ENCODE peak calls at places on chromosomes 16 and 17, in six cellular contexts. H is neuronal stem cell, C is H9, J is mesendoderm, X is IMR-90, K is H1. I is an unnamed sample.
A peak's percentile ranks its signal among the peaks of the same experiment; 100 is the strongest.

GRCh38 chr17:49455226-49455968 is 39.7 kb upstream of the NGFR start:
- DNase-seq in H (no peak), J (no peak), X (no peak), C (no peak), K (no peak), I (no peak)

GRCh38 chr17:45702666-45703266 is 81.4 kb upstream of the CRHR1 start:
- DNase-seq in X (peak; percentile 23), J (peak; percentile 52), C (no peak), K (no peak), H (peak; percentile 60), I (peak; percentile 29)

GRCh38 chr16:23294260-23294659 is 7.8 kb upstream of the SCNN1B start:
- DNase-seq in H (no peak), C (no peak), X (no peak), J (no peak), K (no peak), I (no peak)

GRCh38 chr17:17840751-17841591 is 4.2 kb upstream of the SREBF1 start:
- DNase-seq in K (no peak), J (peak; percentile 62), X (peak; percentile 54), H (no peak), C (peak; percentile 39), I (peak; percentile 80)

GRCh38 chr17:34076743-34077631 is 178.1 kb upstream of the CCL2 start:
- DNase-seq in C (no peak), J (no peak), X (no peak), K (no peak), H (no peak), I (no peak)

GRCh38 chr17:55632236-55632635 is 90.4 kb downstream of the TMEM100 start:
- DNase-seq in K (no peak), H (no peak), C (no peak), J (no peak), X (no peak), I (no peak)

GRCh38 chr17:43949777-43950176 is 4.0 kb downstream of the PYY start:
- DNase-seq in H (no peak), K (no peak), C (no peak), X (no peak), J (no peak), I (no peak)

GRCh38 chr17:18976201-18976600 is 24.2 kb downstream of the SLC5A10 start:
- DNase-seq in H (no peak), C (no peak), X (no peak), K (no peak), J (no peak), I (no peak)

GRCh38 chr16:9297437-9298113 is 206.1 kb downstream of the HAPSTR1 start:
- DNase-seq in K (peak; percentile 77), H (no peak), X (no peak), C (peak; percentile 62), J (peak; percentile 70), I (no peak)

GRCh38 chr17:28481081-28481571 is 7.7 kb downstream of the SLC13A2 start:
- DNase-seq in C (no peak), K (no peak), X (no peak), J (no peak), H (no peak), I (no peak)

GRCh38 chr16:17518441-17518840 is 47.7 kb upstream of the XYLT1 start:
- DNase-seq in X (peak; percentile 77), K (no peak), H (no peak), C (no peak), J (no peak), I (no peak)

GRCh38 chr16:7333326-7333725 is 681 bp downstream of the RBFOX1 start:
- DNase-seq in X (no peak), C (no peak), H (no peak), J (no peak), K (no peak), I (no peak)

GRCh38 chr17:74334393-74335039 is 8.5 kb downstream of the KIF19 start:
- DNase-seq in J (peak; percentile 51), K (no peak), X (no peak), H (no peak), C (no peak), I (no peak)

GRCh38 chr17:54956802-54957201 is 11.7 kb downstream of the COX11 start:
- DNase-seq in H (no peak), C (no peak), X (no peak), J (peak; percentile 73), K (no peak), I (no peak)

GRCh38 chr16:57743886-57744645 is 8.5 kb downstream of the KATNB1 start:
- DNase-seq in H (no peak), K (no peak), J (no peak), X (no peak), C (peak; percentile 27), I (no peak)

GRCh38 chr17:82281076-82281475 is 7.6 kb upstream of the CSNK1D start:
- DNase-seq in J (no peak), C (no peak), X (no peak), K (no peak), H (no peak), I (no peak)

GRCh38 chr17:6868579-6868978 is 37.0 kb upstream of the TEKT1 start:
- DNase-seq in K (no peak), H (no peak), X (no peak), J (peak; percentile 51), C (no peak), I (no peak)

GRCh38 chr17:35241520-35241919 is 1.4 kb upstream of the SLFN5 start:
- DNase-seq in X (no peak), J (peak; percentile 10), H (no peak), K (no peak), C (peak; percentile 36), I (no peak)

GRCh38 chr16:89490386-89491237 is at the start of gene ANKRD11:
- DNase-seq in H (peak; percentile 99), C (peak; percentile 100), K (peak; percentile 97), X (peak; percentile 100), J (peak; percentile 100), I (peak; percentile 100)
- H2BK5ac ChIP-seq in H (peak within 1 kb of the TSS; percentile 90), C (no peak within 1 kb of the TSS), K (peak within 1 kb of the TSS; percentile 57), X (peak within 1 kb of the TSS; percentile 80), J (no peak within 1 kb of the TSS), I (peak within 1 kb of the TSS; percentile 85)

DNA sequence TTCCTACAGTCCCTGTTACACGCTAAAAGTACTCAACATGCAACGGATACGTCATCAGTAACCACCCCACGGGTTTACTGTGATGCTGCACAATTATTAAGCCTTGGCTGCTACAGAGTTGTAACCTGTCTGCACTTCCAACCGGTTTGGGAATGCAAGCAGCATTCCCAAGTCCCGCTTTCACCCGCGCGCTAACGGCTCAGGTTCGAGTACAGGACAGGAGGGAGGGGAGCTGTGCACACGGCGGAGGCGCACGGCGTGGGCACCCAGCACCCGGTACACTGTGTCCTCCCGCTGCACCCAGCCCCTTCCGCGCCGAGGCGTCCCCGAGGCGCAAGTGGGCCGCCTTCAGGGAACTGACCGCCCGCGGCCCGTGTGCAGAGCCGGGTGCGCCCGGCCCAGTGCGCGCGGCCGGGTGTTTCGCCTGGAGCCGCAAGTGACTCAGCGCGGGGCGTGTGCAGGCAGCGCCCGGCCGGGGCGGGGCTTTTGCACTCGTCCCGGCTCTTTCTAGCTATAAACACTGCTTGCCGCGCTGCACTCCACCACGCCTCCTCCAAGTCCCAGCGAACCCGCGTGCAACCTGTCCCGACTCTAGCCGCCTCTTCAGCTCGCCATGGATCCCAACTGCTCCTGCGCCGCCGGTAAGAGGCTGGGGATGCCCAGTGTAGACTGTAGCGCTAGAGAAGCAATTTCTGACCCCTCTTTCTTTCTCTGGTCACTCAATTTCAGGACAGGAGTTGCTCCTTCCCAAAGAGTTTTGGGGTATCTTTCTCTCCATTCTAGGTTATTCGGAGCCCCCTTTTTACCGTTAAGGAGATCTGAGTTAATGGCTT is at the start of gene MT2A:
- DNase-seq in C (peak; percentile 85), K (peak; percentile 74), J (peak; percentile 96), H (peak; percentile 78), X (peak; percentile 97), I (peak; percentile 98)
- H2BK15ac ChIP-seq in C (no peak within 1 kb of the TSS), K (peak within 1 kb of the TSS; percentile 93), J (no peak within 1 kb of the TSS), H (no peak within 1 kb of the TSS), X (peak within 1 kb of the TSS; percentile 97), I (peak within 1 kb of the TSS; percentile 77)

DNA sequence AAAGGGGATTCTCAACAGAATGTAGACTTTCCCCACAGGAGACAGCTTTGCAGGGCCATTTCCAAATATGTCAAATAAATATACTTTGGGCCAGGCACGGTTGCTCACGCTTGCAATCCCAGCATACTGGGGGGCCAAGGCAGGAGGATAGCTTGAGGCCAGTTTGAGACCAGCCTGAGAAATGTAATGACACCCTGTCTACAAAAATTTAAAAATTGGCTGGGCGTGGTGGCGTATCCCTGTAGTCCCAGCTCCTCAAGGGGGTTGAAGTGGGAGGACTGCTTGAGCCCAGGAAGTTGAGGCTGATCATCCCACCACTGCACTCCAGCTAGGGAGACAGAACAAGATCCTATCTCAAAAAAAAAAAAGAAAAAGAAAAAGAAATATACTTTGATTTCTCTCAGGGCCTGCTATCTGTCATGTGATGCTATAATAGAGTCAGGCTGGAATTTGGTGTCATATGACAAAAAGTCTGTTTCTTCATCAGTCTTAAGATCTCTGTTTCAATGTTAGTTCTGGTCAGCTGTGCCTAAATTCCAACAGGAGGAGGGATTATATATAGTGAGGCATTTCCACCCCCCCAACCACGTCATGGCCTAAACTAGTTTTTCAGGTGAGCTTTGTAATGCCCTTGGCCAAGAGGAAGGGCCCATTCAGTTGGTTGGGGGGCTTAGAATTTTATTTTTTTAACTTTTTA is 4.3 kb upstream of the ZDHHC7 start:
- DNase-seq in X (peak; percentile 48), J (no peak), H (no peak), K (no peak), C (no peak), I (no peak)
- H2BK5ac ChIP-seq in X (no peak overlapping the region), J (no peak overlapping the region), H (no peak overlapping the region), K (no peak overlapping the region), C (no peak overlapping the region), I (no peak overlapping the region)

GRCh38 chr16:49958474-49958873 is 66.6 kb upstream of the CNEP1R1 start:
- DNase-seq in J (no peak), K (no peak), C (no peak), H (no peak), X (no peak), I (no peak)
- H2BK15ac ChIP-seq in J (no peak overlapping the region), K (no peak overlapping the region), C (no peak overlapping the region), H (no peak overlapping the region), X (no peak overlapping the region), I (no peak overlapping the region)

DNA sequence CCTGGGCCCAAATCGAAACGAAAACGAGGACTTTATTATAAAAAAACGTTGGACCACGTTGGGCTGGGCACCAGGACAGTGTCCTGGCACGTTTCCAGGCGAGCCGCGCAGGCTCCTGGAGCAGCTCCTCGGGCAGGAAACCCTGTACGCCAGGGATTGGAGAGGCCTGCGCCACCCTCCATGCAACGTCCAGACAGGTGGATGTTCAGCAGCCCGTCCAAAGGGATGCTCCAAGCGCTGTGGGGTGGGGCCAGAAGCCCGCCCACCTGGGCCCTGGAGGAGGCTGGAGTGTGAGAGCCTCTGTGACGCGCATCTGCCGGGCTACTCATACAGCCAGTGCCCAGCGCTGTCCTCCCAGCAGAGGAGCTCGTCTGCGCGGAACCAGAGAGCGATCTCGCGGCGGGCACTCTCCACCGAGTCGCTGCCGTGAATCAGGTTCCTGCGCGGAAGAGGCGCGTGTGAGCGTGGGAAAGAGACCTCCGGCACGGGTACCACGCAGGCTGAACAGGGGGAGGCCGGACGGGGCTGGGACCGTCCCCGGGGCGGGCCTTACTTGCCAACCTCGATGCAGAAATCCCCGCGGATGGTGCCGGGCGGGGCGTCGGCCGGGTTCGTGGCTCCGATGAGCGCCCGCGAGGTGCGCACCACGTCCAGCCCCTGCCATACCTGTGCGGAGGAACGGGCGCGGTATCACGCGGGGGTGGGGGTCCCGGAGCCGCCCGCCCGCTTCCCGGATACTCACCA is 843 bp downstream of the NME3 start:
- DNase-seq in H (peak; percentile 6), C (peak; percentile 77), K (peak; percentile 76), X (peak; percentile 47), J (peak; percentile 70), I (peak; percentile 64)
- H2BK5ac ChIP-seq in H (peak overlapping the region; percentile 87), C (no peak overlapping the region), K (peak overlapping the region; percentile 71), X (no peak overlapping the region), J (no peak overlapping the region), I (no peak overlapping the region)

GRCh38 chr17:4365103-4365627 is 1.3 kb downstream of the UBE2G1 start:
- DNase-seq in J (peak; percentile 96), C (peak; percentile 93), H (peak; percentile 83), X (peak; percentile 88), K (peak; percentile 86), I (peak; percentile 88)
- H2BK15ac ChIP-seq in J (no peak overlapping the region), C (no peak overlapping the region), H (no peak overlapping the region), X (no peak overlapping the region), K (no peak overlapping the region), I (no peak overlapping the region)